ENCODE peak calls at places on chromosomes 7 and 10, in seven cellular contexts. X is mammary epithelial cell, T is ovary, B is aorta, P is RWPE2, E is ascending aorta, S is psoas muscle. M is an unnamed sample.

GRCh38 chr10:48273741-48274140 is 755 bp downstream of the FRMPD2 start:
- DNase-seq in S (no peak), P (no peak), B (no peak), X (no peak), E (no peak), T (no peak), M (no peak)

GRCh38 chr10:132904169-132904813 is 38.1 kb downstream of the CFAP46 start:
- DNase-seq in E (no peak), T (no peak), P (peak; percentile 39), X (peak; percentile 23), S (no peak), B (peak; percentile 63), M (no peak)

GRCh38 chr7:29255199-29255838 is 60.7 kb downstream of the CHN2 start:
- DNase-seq in X (no peak), B (no peak), S (no peak), P (no peak), T (no peak), E (no peak), M (no peak)

GRCh38 chr7:157434231-157434630 is 97.4 kb downstream of the DNAJB6 start:
- DNase-seq in B (peak; percentile 51), T (no peak), S (no peak), P (peak; percentile 20), X (no peak), E (no peak), M (no peak)

GRCh38 chr10:49550563-49550962 is 11.6 kb upstream of the ERCC6 start:
- DNase-seq in X (peak; percentile 94), T (no peak), E (no peak), S (no peak), B (no peak), P (peak; percentile 76), M (no peak)

GRCh38 chr7:104934665-104935064 is 79.3 kb upstream of the KMT2E start:
- DNase-seq in X (no peak), P (no peak), T (no peak), S (no peak), B (no peak), E (no peak), M (no peak)

GRCh38 chr10:16016688-16017087 is 156.4 kb upstream of the MINDY3 start:
- DNase-seq in X (no peak), T (no peak), S (no peak), B (no peak), E (no peak), P (no peak), M (no peak)

GRCh38 chr7:3597243-3597642 is 296.2 kb downstream of the SDK1 start:
- DNase-seq in T (no peak), P (no peak), E (no peak), X (no peak), B (no peak), S (no peak), M (no peak)

GRCh38 chr7:36036590-36036989 is 116.5 kb upstream of the EEPD1 start:
- DNase-seq in E (no peak), T (no peak), B (no peak), X (peak; percentile 7), P (no peak), S (no peak), M (no peak)

GRCh38 chr10:69663548-69663947 is 33.5 kb downstream of the FAM241B start:
- DNase-seq in T (no peak), X (no peak), S (no peak), P (no peak), B (no peak), E (no peak), M (no peak)

GRCh38 chr7:128347573-128348147 is 4.0 kb upstream of the RBM28 start:
- DNase-seq in X (no peak), S (peak; percentile 58), T (no peak), P (no peak), B (peak; percentile 84), E (no peak), M (no peak)

GRCh38 chr10:5809541-5810154 is 3.6 kb downstream of the GDI2 start:
- DNase-seq in B (no peak), P (no peak), S (no peak), T (no peak), E (no peak), X (no peak), M (no peak)

GRCh38 chr10:93749218-93749799 is 8.4 kb upstream of the LGI1 start:
- DNase-seq in E (no peak), S (no peak), P (no peak), X (no peak), T (no peak), B (no peak), M (no peak)

GRCh38 chr10:97765201-97765600 is 6.6 kb downstream of the SFRP5 start:
- DNase-seq in T (no peak), E (no peak), X (no peak), S (no peak), B (no peak), P (no peak), M (no peak)

GRCh38 chr10:60290558-60290957 is 99.1 kb downstream of the ANK3 start:
- DNase-seq in P (no peak), E (no peak), S (no peak), X (no peak), T (no peak), B (no peak), M (no peak)

GRCh38 chr7:46432666-46433065 is 511.6 kb upstream of the IGFBP3 start:
- DNase-seq in B (no peak), S (no peak), E (no peak), T (no peak), P (no peak), X (peak; percentile 91), M (no peak)

GRCh38 chr10:75335191-75335590 is 66.4 kb downstream of the ZNF503 start:
- DNase-seq in B (no peak), T (no peak), X (no peak), E (no peak), P (no peak), S (no peak), M (no peak)

GRCh38 chr7:924541-925231 is 29.8 kb downstream of the ADAP1 start:
- DNase-seq in B (peak; percentile 69), S (no peak), X (no peak), E (peak; percentile 63), T (peak; percentile 13), P (peak; percentile 55), M (no peak)

GRCh38 chr7:28536259-28536658 is 123.9 kb downstream of the CREB5 start:
- DNase-seq in S (peak; percentile 17), E (no peak), X (peak; percentile 55), P (no peak), B (no peak), T (no peak), M (no peak)

GRCh38 chr7:126778101-126778500 is 474.6 kb downstream of the GRM8 start:
- DNase-seq in T (no peak), X (no peak), B (no peak), P (no peak), E (no peak), S (no peak), M (no peak)

GRCh38 chr7:126780993-126781392 is 471.7 kb downstream of the GRM8 start:
- DNase-seq in S (no peak), T (no peak), E (no peak), X (no peak), B (no peak), P (no peak), M (no peak)

GRCh38 chr7:126783613-126784012 is 469.1 kb downstream of the GRM8 start:
- DNase-seq in X (no peak), S (no peak), P (no peak), E (no peak), B (no peak), T (no peak), M (no peak)
- H3K27ac ChIP-seq in X (no peak overlapping the region), S (no peak overlapping the region), P (no peak overlapping the region), E (no peak overlapping the region), B (no peak overlapping the region), T (no peak overlapping the region), M (no peak overlapping the region)

GRCh38 chr7:121001932-121002754 is 13.6 kb downstream of the CPED1 start:
- DNase-seq in T (no peak), X (no peak), E (no peak), S (no peak), P (no peak), B (no peak), M (no peak)

GRCh38 chr7:121002755-121003114 is 14.2 kb downstream of the CPED1 start:
- DNase-seq in P (no peak), B (no peak), T (no peak), E (no peak), S (no peak), X (no peak), M (no peak)

GRCh38 chr7:121005996-121006565 is 17.6 kb downstream of the CPED1 start:
- DNase-seq in E (no peak), T (no peak), P (no peak), S (no peak), B (no peak), X (no peak), M (no peak)

GRCh38 chr7:121006731-121007315 is 18.3 kb downstream of the CPED1 start:
- DNase-seq in S (no peak), X (no peak), T (no peak), P (no peak), B (no peak), E (no peak), M (no peak)

GRCh38 chr7:121003986-121004685 is 15.6 kb downstream of the CPED1 start:
- DNase-seq in X (no peak), E (no peak), T (peak; percentile 49), S (peak; percentile 71), B (no peak), P (no peak), M (no peak)
- H3K4me1 ChIP-seq in X (no peaks in the 10 kb centered on the region), E (peaks cover 49% of the 10 kb centered on the region), T (peaks cover 18% of the 10 kb centered on the region), S (peaks cover 70% of the 10 kb centered on the region), B (peaks cover 5% of the 10 kb centered on the region), P (peaks cover 7% of the 10 kb centered on the region), M (peaks cover 46% of the 10 kb centered on the region)

DNA sequence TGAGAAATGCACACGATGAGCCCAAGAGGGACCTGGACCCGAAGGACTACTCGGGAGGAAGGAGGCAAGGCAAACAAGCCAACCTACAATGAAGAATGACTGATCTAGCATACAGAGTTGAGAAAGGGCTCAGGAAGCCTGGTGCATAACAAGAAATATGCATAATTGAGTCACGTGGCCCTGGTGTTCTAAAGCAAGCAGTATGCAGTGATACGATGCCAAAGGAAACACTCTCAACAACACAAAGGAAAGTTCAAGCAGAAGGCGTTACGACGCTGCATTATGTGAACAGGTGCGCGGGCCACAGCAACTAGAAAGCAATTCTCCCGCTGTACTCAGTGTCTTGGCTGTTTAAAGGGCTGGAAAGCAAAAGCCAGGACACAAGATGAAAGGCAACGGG is 100.8 kb downstream of the PRTFDC1 start:
- DNase-seq in S (no peak), T (no peak), B (no peak), P (no peak), X (no peak), E (no peak), M (no peak)
- H3K27ac ChIP-seq in S (no peak overlapping the region), T (no peak overlapping the region), B (no peak overlapping the region), P (no peak overlapping the region), X (no peak overlapping the region), E (no peak overlapping the region), M (no peak overlapping the region)

GRCh38 chr7:93435791-93436190 is 138.7 kb downstream of the CALCR start:
- DNase-seq in E (no peak), S (no peak), B (no peak), X (no peak), P (no peak), T (no peak), M (no peak)

GRCh38 chr7:93427107-93427506 is 147.4 kb downstream of the CALCR start:
- DNase-seq in X (no peak), P (no peak), T (no peak), E (no peak), S (no peak), B (no peak), M (no peak)

GRCh38 chr7:93430917-93431588 is 143.5 kb downstream of the CALCR start:
- DNase-seq in S (no peak), E (no peak), P (no peak), B (no peak), X (no peak), T (no peak), M (no peak)

GRCh38 chr7:93429563-93429962 is 145.0 kb downstream of the CALCR start:
- DNase-seq in B (no peak), X (no peak), P (no peak), T (no peak), E (no peak), S (no peak), M (no peak)

GRCh38 chr7:93432130-93432529 is 142.4 kb downstream of the CALCR start:
- DNase-seq in X (no peak), B (no peak), T (no peak), E (no peak), S (no peak), P (no peak), M (no peak)
- H3K4me1 ChIP-seq in X (no peaks in the 10 kb centered on the region), B (no peaks in the 10 kb centered on the region), T (no peaks in the 10 kb centered on the region), E (no peaks in the 10 kb centered on the region), S (no peaks in the 10 kb centered on the region), P (no peaks in the 10 kb centered on the region), M (no peaks in the 10 kb centered on the region)

M was measured in right atrium auricular region.